ENCODE peak calls at places on chromosomes 6 and 20, in four cellular contexts. One of them, this sample, is unnamed.

GRCh38 chr6:137864812-137865508 is 2.1 kb upstream of the TNFAIP3 start:
- DNase-seq in NCI-H1105: no peak
- DNase-seq in stimulated activated CD4-positive, alpha-beta T cell treated with anti-CD3 and anti-CD28 coated beads, TNF-alpha, amount 100 ng/mL, for 1 hour: no peak
- DNase-seq in CD8-positive, alpha-beta memory T cell: no peak
- DNase-seq in this sample: no peak

GRCh38 chr6:71124340-71124739 is 164.3 kb upstream of the OGFRL1 start:
- DNase-seq in CD8-positive, alpha-beta memory T cell: no peak
- DNase-seq in stimulated activated CD4-positive, alpha-beta T cell treated with anti-CD3 and anti-CD28 coated beads, TNF-alpha, amount 100 ng/mL, for 1 hour: no peak
- DNase-seq in NCI-H1105: peak
- DNase-seq in this sample: no peak

GRCh38 chr6:3551716-3552511 is 95.1 kb upstream of the SLC22A23 start:
- DNase-seq in NCI-H1105: no peak
- DNase-seq in stimulated activated CD4-positive, alpha-beta T cell treated with anti-CD3 and anti-CD28 coated beads, TNF-alpha, amount 100 ng/mL, for 1 hour: no peak
- DNase-seq in CD8-positive, alpha-beta memory T cell: no peak
- DNase-seq in this sample: no peak

GRCh38 chr6:108667984-108668383 is 107.3 kb downstream of the FOXO3 start:
- DNase-seq in NCI-H1105: no peak
- DNase-seq in stimulated activated CD4-positive, alpha-beta T cell treated with anti-CD3 and anti-CD28 coated beads, TNF-alpha, amount 100 ng/mL, for 1 hour: no peak
- DNase-seq in CD8-positive, alpha-beta memory T cell: no peak
- DNase-seq in this sample: peak

GRCh38 chr6:79949235-79949634 is 1.9 kb upstream of the ELOVL4 start:
- DNase-seq in CD8-positive, alpha-beta memory T cell: peak
- DNase-seq in stimulated activated CD4-positive, alpha-beta T cell treated with anti-CD3 and anti-CD28 coated beads, TNF-alpha, amount 100 ng/mL, for 1 hour: no peak
- DNase-seq in NCI-H1105: peak
- DNase-seq in this sample: peak

GRCh38 chr6:8481727-8482126 is 46.4 kb upstream of the SLC35B3 start:
- DNase-seq in NCI-H1105: no peak
- DNase-seq in CD8-positive, alpha-beta memory T cell: no peak
- DNase-seq in stimulated activated CD4-positive, alpha-beta T cell treated with anti-CD3 and anti-CD28 coated beads, TNF-alpha, amount 100 ng/mL, for 1 hour: no peak
- DNase-seq in this sample: no peak

GRCh38 chr6:169802790-169803189 is 51.4 kb downstream of the ERMARD start:
- DNase-seq in CD8-positive, alpha-beta memory T cell: no peak
- DNase-seq in stimulated activated CD4-positive, alpha-beta T cell treated with anti-CD3 and anti-CD28 coated beads, TNF-alpha, amount 100 ng/mL, for 1 hour: no peak
- DNase-seq in NCI-H1105: no peak
- DNase-seq in this sample: peak

GRCh38 chr6:105849741-105850140 is 236.4 kb upstream of the PRDM1 start:
- DNase-seq in stimulated activated CD4-positive, alpha-beta T cell treated with anti-CD3 and anti-CD28 coated beads, TNF-alpha, amount 100 ng/mL, for 1 hour: no peak
- DNase-seq in CD8-positive, alpha-beta memory T cell: no peak
- DNase-seq in NCI-H1105: no peak
- DNase-seq in this sample: no peak

GRCh38 chr20:12358006-12358654 is 440.4 kb downstream of the BTBD3 start:
- DNase-seq in stimulated activated CD4-positive, alpha-beta T cell treated with anti-CD3 and anti-CD28 coated beads, TNF-alpha, amount 100 ng/mL, for 1 hour: no peak
- DNase-seq in NCI-H1105: no peak
- DNase-seq in CD8-positive, alpha-beta memory T cell: no peak
- DNase-seq in this sample: peak

GRCh38 chr6:69422474-69422873 is 374.3 kb downstream of the LMBRD1 start:
- DNase-seq in stimulated activated CD4-positive, alpha-beta T cell treated with anti-CD3 and anti-CD28 coated beads, TNF-alpha, amount 100 ng/mL, for 1 hour: no peak
- DNase-seq in NCI-H1105: peak
- DNase-seq in CD8-positive, alpha-beta memory T cell: no peak
- DNase-seq in this sample: no peak

GRCh38 chr6:149478631-149479314 is 6.0 kb downstream of the ZC3H12D start:
- DNase-seq in CD8-positive, alpha-beta memory T cell: no peak
- DNase-seq in NCI-H1105: no peak
- DNase-seq in stimulated activated CD4-positive, alpha-beta T cell treated with anti-CD3 and anti-CD28 coated beads, TNF-alpha, amount 100 ng/mL, for 1 hour: no peak
- DNase-seq in this sample: no peak

GRCh38 chr20:41862023-41862422 is 243.8 kb upstream of the CHD6 start:
- DNase-seq in stimulated activated CD4-positive, alpha-beta T cell treated with anti-CD3 and anti-CD28 coated beads, TNF-alpha, amount 100 ng/mL, for 1 hour: no peak
- DNase-seq in CD8-positive, alpha-beta memory T cell: no peak
- DNase-seq in NCI-H1105: no peak
- DNase-seq in this sample: no peak

GRCh38 chr20:63744574-63745423 is 5.2 kb downstream of the SLC2A4RG start:
- DNase-seq in NCI-H1105: no peak
- DNase-seq in CD8-positive, alpha-beta memory T cell: no peak
- DNase-seq in stimulated activated CD4-positive, alpha-beta T cell treated with anti-CD3 and anti-CD28 coated beads, TNF-alpha, amount 100 ng/mL, for 1 hour: no peak
- DNase-seq in this sample: no peak

GRCh38 chr20:38170219-38170902 is 5.3 kb upstream of the TGM2 start:
- DNase-seq in stimulated activated CD4-positive, alpha-beta T cell treated with anti-CD3 and anti-CD28 coated beads, TNF-alpha, amount 100 ng/mL, for 1 hour: no peak
- DNase-seq in NCI-H1105: no peak
- DNase-seq in CD8-positive, alpha-beta memory T cell: no peak
- DNase-seq in this sample: no peak

GRCh38 chr6:72651191-72651590 is 29.3 kb downstream of the KCNQ5 start:
- DNase-seq in NCI-H1105: no peak
- DNase-seq in stimulated activated CD4-positive, alpha-beta T cell treated with anti-CD3 and anti-CD28 coated beads, TNF-alpha, amount 100 ng/mL, for 1 hour: no peak
- DNase-seq in CD8-positive, alpha-beta memory T cell: no peak
- DNase-seq in this sample: no peak

GRCh38 chr6:5096482-5096881 is 11.3 kb downstream of the PPP1R3G start:
- DNase-seq in stimulated activated CD4-positive, alpha-beta T cell treated with anti-CD3 and anti-CD28 coated beads, TNF-alpha, amount 100 ng/mL, for 1 hour: no peak
- DNase-seq in CD8-positive, alpha-beta memory T cell: no peak
- DNase-seq in NCI-H1105: no peak
- DNase-seq in this sample: no peak

GRCh38 chr6:82955841-82956240 is 109.8 kb downstream of the UBE3D start:
- DNase-seq in NCI-H1105: no peak
- DNase-seq in CD8-positive, alpha-beta memory T cell: no peak
- DNase-seq in stimulated activated CD4-positive, alpha-beta T cell treated with anti-CD3 and anti-CD28 coated beads, TNF-alpha, amount 100 ng/mL, for 1 hour: no peak
- DNase-seq in this sample: no peak

GRCh38 chr20:25376236-25376635 is 14.4 kb downstream of the ABHD12 start:
- DNase-seq in stimulated activated CD4-positive, alpha-beta T cell treated with anti-CD3 and anti-CD28 coated beads, TNF-alpha, amount 100 ng/mL, for 1 hour: no peak
- DNase-seq in NCI-H1105: no peak
- DNase-seq in CD8-positive, alpha-beta memory T cell: no peak
- DNase-seq in this sample: no peak

GRCh38 chr20:63129376-63129965 is 86.5 kb downstream of the YTHDF1 start:
- DNase-seq in NCI-H1105: no peak
- DNase-seq in CD8-positive, alpha-beta memory T cell: peak
- DNase-seq in stimulated activated CD4-positive, alpha-beta T cell treated with anti-CD3 and anti-CD28 coated beads, TNF-alpha, amount 100 ng/mL, for 1 hour: no peak
- DNase-seq in this sample: no peak

GRCh38 chr6:113402541-113402940 is 454.6 kb upstream of the MARCKS start:
- DNase-seq in NCI-H1105: no peak
- DNase-seq in CD8-positive, alpha-beta memory T cell: no peak
- DNase-seq in stimulated activated CD4-positive, alpha-beta T cell treated with anti-CD3 and anti-CD28 coated beads, TNF-alpha, amount 100 ng/mL, for 1 hour: no peak
- DNase-seq in this sample: no peak

GRCh38 chr6:137424243-137424642 is 70.0 kb downstream of the OLIG3 start:
- DNase-seq in CD8-positive, alpha-beta memory T cell: no peak
- DNase-seq in stimulated activated CD4-positive, alpha-beta T cell treated with anti-CD3 and anti-CD28 coated beads, TNF-alpha, amount 100 ng/mL, for 1 hour: no peak
- DNase-seq in NCI-H1105: no peak
- DNase-seq in this sample: no peak

GRCh38 chr6:1553562-1554088 is 56.1 kb upstream of the FOXC1 start:
- DNase-seq in stimulated activated CD4-positive, alpha-beta T cell treated with anti-CD3 and anti-CD28 coated beads, TNF-alpha, amount 100 ng/mL, for 1 hour: no peak
- DNase-seq in CD8-positive, alpha-beta memory T cell: no peak
- DNase-seq in NCI-H1105: no peak
- DNase-seq in this sample: no peak

GRCh38 chr6:42251911-42252637 is 34.4 kb upstream of the MRPS10 start:
- DNase-seq in NCI-H1105: peak
- DNase-seq in CD8-positive, alpha-beta memory T cell: no peak
- DNase-seq in stimulated activated CD4-positive, alpha-beta T cell treated with anti-CD3 and anti-CD28 coated beads, TNF-alpha, amount 100 ng/mL, for 1 hour: no peak
- DNase-seq in this sample: peak

GRCh38 chr6:159852877-159853276 is 37.9 kb upstream of the MAS1 start:
- DNase-seq in stimulated activated CD4-positive, alpha-beta T cell treated with anti-CD3 and anti-CD28 coated beads, TNF-alpha, amount 100 ng/mL, for 1 hour: no peak
- DNase-seq in CD8-positive, alpha-beta memory T cell: no peak
- DNase-seq in NCI-H1105: no peak
- DNase-seq in this sample: peak

GRCh38 chr20:31475032-31475431 is at the start of the genes DEFB124 and REM1:
- DNase-seq in CD8-positive, alpha-beta memory T cell: no peak
- DNase-seq in NCI-H1105: no peak
- DNase-seq in stimulated activated CD4-positive, alpha-beta T cell treated with anti-CD3 and anti-CD28 coated beads, TNF-alpha, amount 100 ng/mL, for 1 hour: no peak
- DNase-seq in this sample: peak

GRCh38 chr6:157761331-157761921 is 61.6 kb upstream of the SNX9 start:
- DNase-seq in CD8-positive, alpha-beta memory T cell: peak
- DNase-seq in NCI-H1105: no peak
- DNase-seq in stimulated activated CD4-positive, alpha-beta T cell treated with anti-CD3 and anti-CD28 coated beads, TNF-alpha, amount 100 ng/mL, for 1 hour: no peak
- DNase-seq in this sample: no peak

GRCh38 chr20:13111249-13111911 is 102.6 kb downstream of the SPTLC3 start:
- DNase-seq in NCI-H1105: peak
- DNase-seq in CD8-positive, alpha-beta memory T cell: no peak
- DNase-seq in stimulated activated CD4-positive, alpha-beta T cell treated with anti-CD3 and anti-CD28 coated beads, TNF-alpha, amount 100 ng/mL, for 1 hour: no peak
- DNase-seq in this sample: no peak

GRCh38 chr6:107185570-107185969 is 70.3 kb upstream of the BEND3 start:
- DNase-seq in NCI-H1105: peak
- DNase-seq in stimulated activated CD4-positive, alpha-beta T cell treated with anti-CD3 and anti-CD28 coated beads, TNF-alpha, amount 100 ng/mL, for 1 hour: no peak
- DNase-seq in CD8-positive, alpha-beta memory T cell: no peak
- DNase-seq in this sample: peak

GRCh38 chr6:166338854-166339253 is 3.5 kb downstream of the SFT2D1 start:
- DNase-seq in stimulated activated CD4-positive, alpha-beta T cell treated with anti-CD3 and anti-CD28 coated beads, TNF-alpha, amount 100 ng/mL, for 1 hour: no peak
- DNase-seq in NCI-H1105: no peak
- DNase-seq in CD8-positive, alpha-beta memory T cell: no peak
- DNase-seq in this sample: no peak

GRCh38 chr6:11412011-11412424 is 125.5 kb upstream of the TMEM170B start:
- DNase-seq in NCI-H1105: no peak
- DNase-seq in CD8-positive, alpha-beta memory T cell: no peak
- DNase-seq in stimulated activated CD4-positive, alpha-beta T cell treated with anti-CD3 and anti-CD28 coated beads, TNF-alpha, amount 100 ng/mL, for 1 hour: no peak
- DNase-seq in this sample: no peak

GRCh38 chr6:70520575-70520974 is 46.2 kb upstream of the SDHAF4 start:
- DNase-seq in stimulated activated CD4-positive, alpha-beta T cell treated with anti-CD3 and anti-CD28 coated beads, TNF-alpha, amount 100 ng/mL, for 1 hour: no peak
- DNase-seq in NCI-H1105: no peak
- DNase-seq in CD8-positive, alpha-beta memory T cell: no peak
- DNase-seq in this sample: no peak

GRCh38 chr20:45036044-45036755 is 64.7 kb downstream of the KCNS1 start:
- DNase-seq in NCI-H1105: no peak
- DNase-seq in CD8-positive, alpha-beta memory T cell: no peak
- DNase-seq in stimulated activated CD4-positive, alpha-beta T cell treated with anti-CD3 and anti-CD28 coated beads, TNF-alpha, amount 100 ng/mL, for 1 hour: no peak
- DNase-seq in this sample: no peak